ENCODE peak calls at places on chromosomes 7 and 10, in eight cellular contexts. One of them, this sample, is unnamed.

GRCh38 chr10:92544296-92544695 is 29.6 kb downstream of the IDE start:
- DNase-seq in T-helper 9 cell: no peak
- DNase-seq in NCI-H2107: no peak
- DNase-seq in left colon: no peak
- DNase-seq in Caco-2: peak
- DNase-seq in left kidney: no peak
- DNase-seq in fibroblast of mammary gland: no peak
- DNase-seq in mesothelial cell of epicardium: no peak
- DNase-seq in this sample: no peak

GRCh38 chr7:157405914-157406810 is 69.4 kb downstream of the DNAJB6 start:
- DNase-seq in Caco-2: no peak
- DNase-seq in NCI-H2107: no peak
- DNase-seq in left colon: no peak
- DNase-seq in left kidney: no peak
- DNase-seq in fibroblast of mammary gland: no peak
- DNase-seq in mesothelial cell of epicardium: no peak
- DNase-seq in T-helper 9 cell: no peak
- DNase-seq in this sample: no peak

GRCh38 chr10:44921506-44921905 is 10.4 kb downstream of the TMEM72 start:
- DNase-seq in T-helper 9 cell: no peak
- DNase-seq in NCI-H2107: no peak
- DNase-seq in Caco-2: no peak
- DNase-seq in left kidney: no peak
- DNase-seq in mesothelial cell of epicardium: no peak
- DNase-seq in fibroblast of mammary gland: no peak
- DNase-seq in left colon: no peak
- DNase-seq in this sample: no peak

GRCh38 chr7:84297606-84298005 is 103.0 kb upstream of the SEMA3A start:
- DNase-seq in Caco-2: no peak
- DNase-seq in mesothelial cell of epicardium: no peak
- DNase-seq in left colon: no peak
- DNase-seq in NCI-H2107: no peak
- DNase-seq in T-helper 9 cell: no peak
- DNase-seq in left kidney: peak
- DNase-seq in fibroblast of mammary gland: peak
- DNase-seq in this sample: no peak

GRCh38 chr7:9600974-9601373 is 1167.6 kb downstream of the NXPH1 start:
- DNase-seq in mesothelial cell of epicardium: no peak
- DNase-seq in T-helper 9 cell: no peak
- DNase-seq in Caco-2: peak
- DNase-seq in NCI-H2107: no peak
- DNase-seq in fibroblast of mammary gland: no peak
- DNase-seq in left colon: no peak
- DNase-seq in left kidney: peak
- DNase-seq in this sample: no peak

GRCh38 chr7:1057416-1058291 is 13.3 kb downstream of the GPR146 start:
- DNase-seq in fibroblast of mammary gland: no peak
- DNase-seq in NCI-H2107: no peak
- DNase-seq in T-helper 9 cell: no peak
- DNase-seq in left kidney: no peak
- DNase-seq in Caco-2: no peak
- DNase-seq in left colon: no peak
- DNase-seq in mesothelial cell of epicardium: no peak
- DNase-seq in this sample: no peak

GRCh38 chr10:110691139-110691538 is 47.0 kb downstream of the RBM20 start:
- DNase-seq in mesothelial cell of epicardium: no peak
- DNase-seq in NCI-H2107: no peak
- DNase-seq in T-helper 9 cell: no peak
- DNase-seq in left kidney: no peak
- DNase-seq in left colon: no peak
- DNase-seq in Caco-2: no peak
- DNase-seq in fibroblast of mammary gland: no peak
- DNase-seq in this sample: no peak

GRCh38 chr10:5292196-5292735 is 72.5 kb upstream of the UCN3 start:
- DNase-seq in fibroblast of mammary gland: no peak
- DNase-seq in NCI-H2107: no peak
- DNase-seq in mesothelial cell of epicardium: no peak
- DNase-seq in left kidney: no peak
- DNase-seq in T-helper 9 cell: peak
- DNase-seq in left colon: peak
- DNase-seq in Caco-2: no peak
- DNase-seq in this sample: no peak

GRCh38 chr7:1647961-1648631 is 22.0 kb upstream of the ELFN1 start:
- DNase-seq in fibroblast of mammary gland: no peak
- DNase-seq in mesothelial cell of epicardium: no peak
- DNase-seq in T-helper 9 cell: no peak
- DNase-seq in Caco-2: no peak
- DNase-seq in NCI-H2107: no peak
- DNase-seq in left kidney: peak
- DNase-seq in left colon: no peak
- DNase-seq in this sample: no peak